ENCODE peak calls at places on chromosomes 5 and 9, in four cellular contexts. One of them, this sample, is unnamed. For H3K4me1 and H3K9me3, the result is how much of the 10 kb centered on the place peaks cover.

GRCh38 chr9:99748251-99748650 is 73.4 kb upstream of the NR4A3 start:
- DNase-seq in uterus: no peak
- DNase-seq in astrocyte: no peak
- DNase-seq in adrenal gland: no peak
- DNase-seq in this sample: no peak

GRCh38 chr9:135106551-135107270 is 19.2 kb downstream of the OLFM1 start:
- DNase-seq in astrocyte: no peak
- DNase-seq in uterus: no peak
- DNase-seq in adrenal gland: no peak
- DNase-seq in this sample: no peak

GRCh38 chr9:88974641-88975040 is 16.6 kb upstream of the S1PR3 start:
- DNase-seq in astrocyte: no peak
- DNase-seq in uterus: no peak
- DNase-seq in adrenal gland: no peak
- DNase-seq in this sample: no peak

GRCh38 chr5:68419637-68420452 is 204.3 kb downstream of the PIK3R1 start:
- DNase-seq in astrocyte: no peak
- DNase-seq in adrenal gland: peak
- DNase-seq in uterus: peak
- DNase-seq in this sample: no peak

GRCh38 chr9:91154686-91155085 is 207.0 kb downstream of the AUH start:
- DNase-seq in adrenal gland: no peak
- DNase-seq in uterus: no peak
- DNase-seq in astrocyte: no peak
- DNase-seq in this sample: no peak

GRCh38 chr5:150053231-150053626 is 33.1 kb downstream of the CSF1R start:
- DNase-seq in astrocyte: peak
- DNase-seq in uterus: no peak
- DNase-seq in adrenal gland: peak
- DNase-seq in this sample: no peak

GRCh38 chr5:45113726-45114125 is 305.0 kb downstream of the MRPS30 start:
- DNase-seq in uterus: no peak
- DNase-seq in adrenal gland: no peak
- DNase-seq in astrocyte: no peak
- DNase-seq in this sample: no peak

GRCh38 chr9:124381073-124381945 is 33.9 kb downstream of the PSMB7 start:
- DNase-seq in astrocyte: peak
- DNase-seq in uterus: no peak
- DNase-seq in adrenal gland: no peak
- DNase-seq in this sample: no peak

GRCh38 chr9:82410306-82410705 is 421.7 kb downstream of the SPATA31D1 start:
- DNase-seq in adrenal gland: no peak
- DNase-seq in astrocyte: peak
- DNase-seq in uterus: no peak
- DNase-seq in this sample: no peak

GRCh38 chr5:151699071-151699901 is 12.6 kb upstream of the SPARC start:
- DNase-seq in adrenal gland: peak
- DNase-seq in uterus: peak
- DNase-seq in astrocyte: peak
- DNase-seq in this sample: no peak

GRCh38 chr9:137189297-137190295 is 1.1 kb downstream of the SSNA1 start:
- DNase-seq in astrocyte: no peak
- DNase-seq in adrenal gland: no peak
- DNase-seq in uterus: no peak
- DNase-seq in this sample: no peak

GRCh38 chr9:122444366-122444765 is 33.4 kb downstream of the OR1J1 start:
- DNase-seq in uterus: no peak
- DNase-seq in astrocyte: peak
- DNase-seq in adrenal gland: no peak
- DNase-seq in this sample: no peak

GRCh38 chr5:134345996-134346395 is 21.0 kb downstream of the CDKL3 start:
- DNase-seq in astrocyte: no peak
- DNase-seq in adrenal gland: no peak
- DNase-seq in uterus: no peak
- DNase-seq in this sample: no peak

GRCh38 chr9:83020864-83021263 is 42.1 kb downstream of the RASEF start:
- DNase-seq in astrocyte: no peak
- DNase-seq in adrenal gland: no peak
- DNase-seq in uterus: no peak
- DNase-seq in this sample: no peak

GRCh38 chr9:86637515-86637914 is 283.3 kb upstream of the TUT7 start:
- DNase-seq in astrocyte: peak
- DNase-seq in adrenal gland: no peak
- DNase-seq in uterus: peak
- DNase-seq in this sample: no peak

GRCh38 chr9:124475158-124475867 is 25.1 kb downstream of the ADGRD2 start:
- DNase-seq in astrocyte: no peak
- DNase-seq in uterus: no peak
- DNase-seq in adrenal gland: no peak
- DNase-seq in this sample: no peak

GRCh38 chr9:126482361-126483044 is 131.2 kb upstream of the LMX1B start:
- DNase-seq in adrenal gland: peak
- DNase-seq in uterus: no peak
- DNase-seq in astrocyte: peak
- DNase-seq in this sample: no peak

GRCh38 chr5:13385066-13385465 is 559.4 kb downstream of the DNAH5 start:
- DNase-seq in uterus: no peak
- DNase-seq in adrenal gland: no peak
- DNase-seq in astrocyte: no peak
- DNase-seq in this sample: no peak

GRCh38 chr5:122257000-122257399 is 55.0 kb upstream of the SNCAIP start:
- DNase-seq in adrenal gland: no peak
- DNase-seq in uterus: no peak
- DNase-seq in astrocyte: no peak
- DNase-seq in this sample: no peak

GRCh38 chr5:28400076-28400475 is 1361.7 kb upstream of the CDH9 start:
- DNase-seq in uterus: no peak
- DNase-seq in adrenal gland: no peak
- DNase-seq in astrocyte: peak
- DNase-seq in this sample: no peak

GRCh38 chr5:138874241-138874640 is 894 bp downstream of the LRRTM2 start:
- DNase-seq in astrocyte: peak
- DNase-seq in uterus: no peak
- DNase-seq in adrenal gland: peak
- DNase-seq in this sample: no peak

GRCh38 chr5:74380193-74380592 is 260.3 kb downstream of the ENC1 start:
- DNase-seq in uterus: no peak
- DNase-seq in adrenal gland: no peak
- DNase-seq in astrocyte: no peak
- DNase-seq in this sample: no peak

GRCh38 chr9:93812410-93812668 is 142.8 kb downstream of the BARX1 start:
- DNase-seq in astrocyte: no peak
- DNase-seq in uterus: no peak
- DNase-seq in adrenal gland: no peak
- DNase-seq in this sample: no peak

GRCh38 chr5:169288066-169288753 is 12.7 kb downstream of the SLIT3 start:
- DNase-seq in uterus: no peak
- DNase-seq in adrenal gland: no peak
- DNase-seq in astrocyte: no peak
- DNase-seq in this sample: no peak

GRCh38 chr9:122086873-122087272 is 6.2 kb downstream of the TTLL11 start:
- DNase-seq in astrocyte: no peak
- DNase-seq in uterus: no peak
- DNase-seq in adrenal gland: no peak
- DNase-seq in this sample: no peak

GRCh38 chr5:180970336-180970735 is 18.3 kb upstream of the BTNL3 start:
- DNase-seq in adrenal gland: no peak
- DNase-seq in astrocyte: no peak
- DNase-seq in uterus: no peak
- DNase-seq in this sample: no peak

DNA sequence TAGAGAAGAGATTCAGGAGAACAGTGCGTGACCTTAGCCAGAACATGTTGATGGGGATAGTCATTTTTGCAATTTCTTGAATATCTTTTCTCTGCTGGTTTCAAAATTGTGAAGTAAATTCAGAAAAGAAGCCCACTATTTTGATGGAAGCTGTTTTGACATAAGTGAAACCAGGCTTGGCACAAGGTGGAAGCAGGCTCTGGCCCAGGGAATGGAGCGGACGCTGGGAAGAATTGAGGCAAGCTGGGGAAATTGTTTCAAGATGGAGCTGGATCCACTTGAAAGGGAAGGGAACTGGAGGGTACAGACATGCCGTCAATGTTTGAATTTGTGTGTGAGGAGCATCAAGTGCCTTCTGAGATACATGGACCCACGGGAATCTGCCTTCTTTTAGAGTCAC is 207.2 kb downstream of the GOLPH3 start:
- DNase-seq in uterus: no peak
- DNase-seq in astrocyte: no peak
- DNase-seq in adrenal gland: no peak
- DNase-seq in this sample: no peak
- H3K4me3 ChIP-seq in uterus: no peak
- H3K4me3 ChIP-seq in astrocyte: no peak
- H3K4me3 ChIP-seq in adrenal gland: no peak
- H3K4me3 ChIP-seq in this sample: no peak

DNA sequence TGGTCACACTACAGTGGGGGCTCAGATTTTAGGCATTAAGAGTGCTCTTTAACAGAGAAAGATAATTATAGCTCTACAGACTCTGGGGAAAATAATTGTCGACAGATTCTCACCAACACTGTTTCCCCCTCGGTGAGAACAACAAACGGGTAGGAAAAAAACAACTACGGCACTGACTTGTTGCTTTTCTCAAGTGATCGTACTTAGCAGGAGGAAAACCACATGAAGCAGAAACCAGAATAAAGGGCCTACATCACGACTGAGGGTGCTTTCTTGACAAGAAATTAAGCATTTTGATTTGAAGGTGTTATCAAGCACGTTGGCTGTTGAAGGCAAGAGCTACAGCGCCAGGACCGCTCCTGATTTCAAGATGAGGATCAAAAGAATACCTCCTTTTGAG is 27.2 kb upstream of the CER1 start:
- DNase-seq in astrocyte: no peak
- DNase-seq in adrenal gland: no peak
- DNase-seq in uterus: no peak
- DNase-seq in this sample: no peak
- H3K4me1 ChIP-seq in astrocyte: under half
- H3K4me1 ChIP-seq in adrenal gland: under half
- H3K4me1 ChIP-seq in uterus: under half
- H3K4me1 ChIP-seq in this sample: under half

GRCh38 chr5:147400076-147400809 is 109.6 kb downstream of the DPYSL3 start:
- DNase-seq in uterus: no peak
- DNase-seq in astrocyte: no peak
- DNase-seq in adrenal gland: no peak
- DNase-seq in this sample: no peak
- H3K9me3 ChIP-seq in uterus: under half
- H3K9me3 ChIP-seq in astrocyte: under half
- H3K9me3 ChIP-seq in adrenal gland: under half
- H3K9me3 ChIP-seq in this sample: under half

DNA sequence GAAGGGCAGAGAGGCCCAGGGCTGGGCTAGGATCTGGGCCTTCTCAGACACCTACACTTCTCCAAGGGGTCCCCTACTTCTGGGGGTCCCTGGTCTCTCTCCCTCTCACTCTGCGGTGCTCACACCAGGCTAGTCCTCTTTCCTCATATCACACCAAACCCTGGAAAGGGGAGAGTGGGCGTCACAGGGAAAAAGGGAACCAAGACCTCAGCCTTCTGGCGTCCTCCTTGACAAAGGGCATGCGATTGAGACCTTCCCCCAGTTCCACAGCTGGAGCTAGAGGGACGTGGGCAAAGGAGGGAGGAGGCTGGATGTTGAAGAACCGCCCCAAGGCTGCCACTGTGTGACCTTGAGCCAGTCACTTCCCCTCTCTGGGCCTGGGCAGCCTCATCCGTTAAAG is 18.5 kb upstream of the TOR2A start:
- DNase-seq in adrenal gland: no peak
- DNase-seq in astrocyte: no peak
- DNase-seq in uterus: no peak
- DNase-seq in this sample: no peak
- H3K4me3 ChIP-seq in adrenal gland: no peak
- H3K4me3 ChIP-seq in astrocyte: no peak
- H3K4me3 ChIP-seq in uterus: no peak
- H3K4me3 ChIP-seq in this sample: no peak

DNA sequence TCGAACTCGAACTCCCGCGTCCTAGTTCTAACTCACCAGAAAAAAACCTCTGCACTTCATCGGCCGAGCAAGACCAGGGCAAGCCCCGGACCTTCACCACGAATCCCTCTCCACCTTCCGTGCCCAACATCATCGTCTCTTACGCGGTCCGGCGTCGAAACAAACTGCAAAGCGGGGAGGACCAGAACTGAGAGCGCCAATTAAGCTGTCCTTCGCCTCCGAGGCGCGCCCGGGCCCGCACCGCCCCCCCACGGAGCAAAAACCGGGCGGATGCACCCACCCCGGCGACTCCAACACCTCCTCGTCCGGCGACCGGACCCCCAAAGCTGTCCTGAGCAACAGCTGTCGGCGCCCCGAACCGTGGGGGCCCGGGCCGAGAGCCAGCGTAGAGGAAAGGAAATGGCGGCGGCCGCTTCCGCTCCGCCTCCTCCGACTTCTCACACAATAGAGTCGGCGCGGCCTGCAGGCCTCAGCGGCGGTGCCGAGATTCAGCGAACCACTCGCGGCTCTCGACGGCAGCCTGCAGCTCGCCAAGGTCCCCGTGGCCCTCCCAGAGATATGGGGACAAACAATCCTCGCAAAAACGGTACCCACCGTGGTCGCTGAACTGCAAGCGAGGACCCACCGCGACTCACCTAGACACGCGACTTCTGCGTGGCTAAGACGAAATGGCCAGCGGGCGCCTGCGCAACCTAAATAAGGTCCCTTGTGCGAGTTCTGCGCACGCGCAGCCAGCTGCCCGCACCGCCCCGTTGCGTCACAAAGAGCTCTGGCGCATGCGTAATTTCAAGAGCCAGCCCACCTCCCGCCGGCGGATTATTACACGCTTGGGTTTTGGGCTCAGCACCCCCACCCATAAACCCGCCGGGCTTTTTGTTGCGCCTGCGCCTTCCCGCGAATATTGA is at the start of gene HNRNPH1:
- DNase-seq in adrenal gland: peak
- DNase-seq in astrocyte: peak
- DNase-seq in uterus: peak
- DNase-seq in this sample: peak
- H3K4me1 ChIP-seq in adrenal gland: under half
- H3K4me1 ChIP-seq in astrocyte: under half
- H3K4me1 ChIP-seq in uterus: under half
- H3K4me1 ChIP-seq in this sample: under half

GRCh38 chr9:40925149-40925548 is 203.3 kb downstream of the FOXD4L6 start:
- DNase-seq in adrenal gland: no peak
- DNase-seq in astrocyte: no peak
- DNase-seq in uterus: no peak
- DNase-seq in this sample: no peak

GRCh38 chr9:40926404-40927259 is 201.8 kb downstream of the FOXD4L6 start:
- DNase-seq in astrocyte: no peak
- DNase-seq in uterus: no peak
- DNase-seq in adrenal gland: no peak
- DNase-seq in this sample: no peak

GRCh38 chr9:40927260-40927631 is 201.2 kb downstream of the FOXD4L6 start:
- DNase-seq in astrocyte: no peak
- DNase-seq in uterus: no peak
- DNase-seq in adrenal gland: no peak
- DNase-seq in this sample: no peak

GRCh38 chr9:40927851-40928802 is 200.4 kb downstream of the FOXD4L6 start:
- DNase-seq in adrenal gland: no peak
- DNase-seq in astrocyte: no peak
- DNase-seq in uterus: no peak
- DNase-seq in this sample: no peak

GRCh38 chr9:40928803-40929487 is 199.5 kb downstream of the FOXD4L6 start:
- DNase-seq in astrocyte: no peak
- DNase-seq in adrenal gland: no peak
- DNase-seq in uterus: no peak
- DNase-seq in this sample: no peak
- H3K9me3 ChIP-seq in astrocyte: under half
- H3K9me3 ChIP-seq in adrenal gland: under half
- H3K9me3 ChIP-seq in uterus: under half
- H3K9me3 ChIP-seq in this sample: under half

GRCh38 chr5:5271606-5272321 is 131.6 kb downstream of the ADAMTS16 start:
- DNase-seq in astrocyte: peak
- DNase-seq in uterus: no peak
- DNase-seq in adrenal gland: no peak
- DNase-seq in this sample: no peak
- H3K4me3 ChIP-seq in astrocyte: peak
- H3K4me3 ChIP-seq in uterus: no peak
- H3K4me3 ChIP-seq in adrenal gland: no peak
- H3K4me3 ChIP-seq in this sample: no peak